ENCODE peak calls at places on chromosomes 5 and 9, in five cellular contexts. T is activated CD4-positive, alpha-beta T cell treated with anti-CD3 and anti-CD28 coated beads, Interleukin-2, amount 50 U/mL, for 1 hour; P is Peyer's patch; O is GM23338; H is non-pigmented ciliary epithelial cell. R is an unnamed sample.
A peak's percentile ranks its signal among the peaks of the same experiment; 100 is the strongest.

GRCh38 chr9:13621871-13622564 is 342.5 kb upstream of the MPDZ start:
- DNase-seq in H (no peak), O (no peak), P (no peak), T (no peak), R (no peak)

GRCh38 chr5:163383754-163384153 is 53.6 kb upstream of the CCNG1 start:
- DNase-seq in H (no peak), P (no peak), T (no peak), O (no peak), R (no peak)

GRCh38 chr9:20599195-20599594 is 23.1 kb downstream of the MLLT3 start:
- DNase-seq in H (no peak), T (no peak), O (no peak), P (no peak), R (no peak)

GRCh38 chr5:32443541-32444190 is 874 bp downstream of the ZFR start:
- DNase-seq in H (no peak), T (peak; percentile 38), P (peak; percentile 72), O (peak; percentile 74), R (peak; percentile 46)

GRCh38 chr9:137236238-137236935 is 4.7 kb upstream of the TUBB4B start:
- DNase-seq in P (peak; percentile 92), O (peak; percentile 94), T (peak; percentile 92), H (no peak), R (peak; percentile 89)

GRCh38 chr9:95008151-95008771 is 281.8 kb downstream of the AOPEP start:
- DNase-seq in P (no peak), T (no peak), H (no peak), O (no peak), R (no peak)

GRCh38 chr5:41763096-41763495 is 107.1 kb downstream of the OXCT1 start:
- DNase-seq in T (no peak), O (no peak), P (no peak), H (no peak), R (no peak)

GRCh38 chr5:55903121-55903701 is 52.1 kb downstream of the IL31RA start:
- DNase-seq in T (peak; percentile 58), H (peak; percentile 13), P (no peak), O (no peak), R (peak; percentile 60)

GRCh38 chr5:122697171-122697570 is 77.7 kb upstream of the SNX2 start:
- DNase-seq in O (no peak), P (no peak), H (no peak), T (no peak), R (no peak)

GRCh38 chr5:169716287-169716686 is 79.2 kb downstream of the DOCK2 start:
- DNase-seq in T (no peak), H (no peak), O (no peak), P (no peak), R (no peak)

GRCh38 chr5:13943691-13944090 is 797 bp downstream of the DNAH5 start:
- DNase-seq in H (no peak), P (no peak), O (peak; percentile 23), T (no peak), R (no peak)

GRCh38 chr9:19229725-19230355 is 653 bp upstream of the DENND4C start:
- DNase-seq in T (peak; percentile 56), H (no peak), O (peak; percentile 87), P (peak; percentile 90), R (peak; percentile 73)

GRCh38 chr5:128254789-128255188 is 171.2 kb downstream of the SLC12A2 start:
- DNase-seq in P (no peak), T (no peak), H (no peak), O (no peak), R (no peak)

GRCh38 chr9:129575818-129576217 is 45.1 kb downstream of the C9orf50 start:
- DNase-seq in H (no peak), P (no peak), T (no peak), O (no peak), R (no peak)

GRCh38 chr5:168773231-168773630 is 194.1 kb upstream of the PANK3 start:
- DNase-seq in T (no peak), O (no peak), H (no peak), P (no peak), R (no peak)

GRCh38 chr5:31911291-31912265 is 262.5 kb downstream of the GOLPH3 start:
- DNase-seq in H (no peak), O (no peak), P (no peak), T (no peak), R (no peak)

GRCh38 chr9:110093871-110094270 is 114.1 kb downstream of the C9orf152 start:
- DNase-seq in H (no peak), O (no peak), T (no peak), P (no peak), R (no peak)

GRCh38 chr5:174343826-174344225 is 298.3 kb downstream of the NSG2 start:
- DNase-seq in T (no peak), H (no peak), O (no peak), P (no peak), R (no peak)

GRCh38 chr9:123346026-123346425 is 10.0 kb upstream of the CRB2 start:
- DNase-seq in H (no peak), P (no peak), O (no peak), T (no peak), R (no peak)

GRCh38 chr5:59416441-59416840 is 477.1 kb downstream of the PDE4D start:
- DNase-seq in O (no peak), T (no peak), P (no peak), H (no peak), R (no peak)

GRCh38 chr5:30040483-30041116 is 1152.9 kb upstream of the CDH6 start:
- DNase-seq in O (peak; percentile 87), P (no peak), H (peak; percentile 40), T (no peak), R (no peak)

GRCh38 chr5:151020304-151021031 is at the start of gene GPX3:
- DNase-seq in P (peak; percentile 85), H (no peak), T (no peak), O (peak; percentile 94), R (no peak)

GRCh38 chr5:50724-51499 is 41.1 kb upstream of the PLEKHG4B start:
- DNase-seq in P (no peak), H (no peak), T (no peak), O (peak; percentile 63), R (no peak)

GRCh38 chr9:121499427-121500164 is at the start of gene GGTA1:
- DNase-seq in H (no peak), O (peak; percentile 67), T (no peak), P (peak; percentile 67), R (no peak)

GRCh38 chr9:87447547-87448432 is 49.9 kb upstream of the DAPK1 start:
- DNase-seq in O (no peak), P (no peak), T (no peak), H (no peak), R (no peak)

GRCh38 chr5:10250804-10251276 is 760 bp downstream of the CCT5 start:
- DNase-seq in T (no peak), P (no peak), H (no peak), O (no peak), R (peak; percentile 20)

GRCh38 chr5:176994460-176995121 is 12.0 kb downstream of the UIMC1 start:
- DNase-seq in P (no peak), H (no peak), O (peak; percentile 13), T (no peak), R (no peak)

R was measured in stimulated activated naive CD4-positive, alpha-beta T cell treated with Interleukin-2 at 50 U/mL for 16 hours.